ENCODE peak calls at places on chromosome 16, in five cellular contexts. One of them, this sample, is unnamed.

GRCh38 chr16:35170610-35171009 is 1711.2 kb downstream of the TP53TG3F start:
- DNase-seq in pancreas: no peak
- DNase-seq in ovary: no peak
- DNase-seq in heart right ventricle: no peak
- DNase-seq in right lobe of liver: no peak
- DNase-seq in this sample: no peak

GRCh38 chr16:85227924-85228462 is 115.7 kb upstream of the CIBAR2 start:
- DNase-seq in pancreas: no peak
- DNase-seq in ovary: peak; percentile 39
- DNase-seq in heart right ventricle: no peak
- DNase-seq in right lobe of liver: no peak
- DNase-seq in this sample: peak; percentile 38

GRCh38 chr16:48194828-48195566 is 39.2 kb upstream of the ABCC12 start:
- DNase-seq in pancreas: peak; percentile 39
- DNase-seq in ovary: no peak
- DNase-seq in heart right ventricle: no peak
- DNase-seq in right lobe of liver: no peak
- DNase-seq in this sample: peak; percentile 100

GRCh38 chr16:5465714-5466113 is 368.1 kb upstream of the EEF2KMT start:
- DNase-seq in pancreas: no peak
- DNase-seq in ovary: no peak
- DNase-seq in heart right ventricle: no peak
- DNase-seq in right lobe of liver: no peak
- DNase-seq in this sample: no peak

GRCh38 chr16:1863681-1864460 is 8.1 kb downstream of the MEIOB start:
- DNase-seq in pancreas: peak; percentile 37
- DNase-seq in ovary: no peak
- DNase-seq in heart right ventricle: no peak
- DNase-seq in right lobe of liver: no peak
- DNase-seq in this sample: peak; percentile 36

GRCh38 chr16:17529982-17530760 is 59.4 kb upstream of the XYLT1 start:
- DNase-seq in pancreas: no peak
- DNase-seq in ovary: no peak
- DNase-seq in heart right ventricle: no peak
- DNase-seq in right lobe of liver: no peak
- DNase-seq in this sample: no peak

GRCh38 chr16:57093845-57094564 is 1.6 kb downstream of the CPNE2 start:
- DNase-seq in pancreas: no peak
- DNase-seq in ovary: no peak
- DNase-seq in heart right ventricle: no peak
- DNase-seq in right lobe of liver: no peak
- DNase-seq in this sample: no peak

GRCh38 chr16:54484700-54485099 is 198.1 kb upstream of the IRX3 start:
- DNase-seq in pancreas: no peak
- DNase-seq in ovary: no peak
- DNase-seq in heart right ventricle: no peak
- DNase-seq in right lobe of liver: no peak
- DNase-seq in this sample: no peak

GRCh38 chr16:10683160-10683559 is 11.6 kb downstream of the TEKT5 start:
- DNase-seq in pancreas: no peak
- DNase-seq in ovary: no peak
- DNase-seq in heart right ventricle: no peak
- DNase-seq in right lobe of liver: no peak
- DNase-seq in this sample: no peak

GRCh38 chr16:56013962-56014552 is 138.9 kb upstream of the CES5A start:
- DNase-seq in pancreas: peak; percentile 30
- DNase-seq in ovary: no peak
- DNase-seq in heart right ventricle: peak; percentile 54
- DNase-seq in right lobe of liver: peak; percentile 75
- DNase-seq in this sample: peak; percentile 27

GRCh38 chr16:88359008-88359407 is 23.8 kb upstream of the ZNF469 start:
- DNase-seq in pancreas: no peak
- DNase-seq in ovary: no peak
- DNase-seq in heart right ventricle: no peak
- DNase-seq in right lobe of liver: no peak
- DNase-seq in this sample: no peak

GRCh38 chr16:55478827-55479559 is at the start of gene MMP2:
- DNase-seq in pancreas: no peak
- DNase-seq in ovary: peak; percentile 85
- DNase-seq in heart right ventricle: peak; percentile 81
- DNase-seq in right lobe of liver: no peak
- DNase-seq in this sample: no peak

GRCh38 chr16:29290631-29291247 is 115.8 kb downstream of the NPIPB11 start:
- DNase-seq in pancreas: peak; percentile 97
- DNase-seq in ovary: peak; percentile 96
- DNase-seq in heart right ventricle: peak; percentile 95
- DNase-seq in right lobe of liver: peak; percentile 89
- DNase-seq in this sample: peak; percentile 88

GRCh38 chr16:2964416-2965223 is 545 bp downstream of the KREMEN2 start:
- DNase-seq in pancreas: peak; percentile 59
- DNase-seq in ovary: no peak
- DNase-seq in heart right ventricle: no peak
- DNase-seq in right lobe of liver: peak; percentile 57
- DNase-seq in this sample: peak; percentile 39

GRCh38 chr16:2739555-2740435 is 12.6 kb upstream of the SRRM2 start:
- DNase-seq in pancreas: no peak
- DNase-seq in ovary: no peak
- DNase-seq in heart right ventricle: no peak
- DNase-seq in right lobe of liver: peak; percentile 36
- DNase-seq in this sample: no peak

GRCh38 chr16:49859139-49859947 is 3.4 kb upstream of the ZNF423 start:
- DNase-seq in pancreas: peak; percentile 73
- DNase-seq in ovary: peak; percentile 83
- DNase-seq in heart right ventricle: peak; percentile 87
- DNase-seq in right lobe of liver: no peak
- DNase-seq in this sample: no peak

GRCh38 chr16:21277927-21278706 is at the start of gene CRYM:
- DNase-seq in pancreas: peak; percentile 56
- DNase-seq in ovary: peak; percentile 27
- DNase-seq in heart right ventricle: peak; percentile 55
- DNase-seq in right lobe of liver: peak; percentile 79
- DNase-seq in this sample: peak; percentile 15

GRCh38 chr16:1959269-1960039 is at the start of gene NDUFB10:
- DNase-seq in pancreas: peak; percentile 95
- DNase-seq in ovary: peak; percentile 87
- DNase-seq in heart right ventricle: peak; percentile 93
- DNase-seq in right lobe of liver: peak; percentile 96
- DNase-seq in this sample: peak; percentile 68

GRCh38 chr16:80899804-80900592 is 95.6 kb upstream of the CDYL2 start:
- DNase-seq in pancreas: peak; percentile 86
- DNase-seq in ovary: no peak
- DNase-seq in heart right ventricle: peak; percentile 83
- DNase-seq in right lobe of liver: peak; percentile 89
- DNase-seq in this sample: peak; percentile 52

GRCh38 chr16:5008311-5008731 is 25.4 kb downstream of the NAGPA start:
- DNase-seq in pancreas: no peak
- DNase-seq in ovary: no peak
- DNase-seq in heart right ventricle: no peak
- DNase-seq in right lobe of liver: no peak
- DNase-seq in this sample: no peak

GRCh38 chr16:49644143-49644460 is 211.8 kb downstream of the ZNF423 start:
- DNase-seq in pancreas: no peak
- DNase-seq in ovary: no peak
- DNase-seq in heart right ventricle: no peak
- DNase-seq in right lobe of liver: no peak
- DNase-seq in this sample: no peak

GRCh38 chr16:3580686-3581085 is 3.5 kb upstream of the NLRC3 start:
- DNase-seq in pancreas: no peak
- DNase-seq in ovary: no peak
- DNase-seq in heart right ventricle: no peak
- DNase-seq in right lobe of liver: no peak
- DNase-seq in this sample: peak; percentile 47

GRCh38 chr16:23079683-23080221 is 69.5 kb downstream of the USP31 start:
- DNase-seq in pancreas: peak; percentile 20
- DNase-seq in ovary: no peak
- DNase-seq in heart right ventricle: no peak
- DNase-seq in right lobe of liver: no peak
- DNase-seq in this sample: peak; percentile 83

GRCh38 chr16:4261557-4262172 is 11.2 kb downstream of the TFAP4 start:
- DNase-seq in pancreas: no peak
- DNase-seq in ovary: peak; percentile 37
- DNase-seq in heart right ventricle: no peak
- DNase-seq in right lobe of liver: no peak
- DNase-seq in this sample: no peak

GRCh38 chr16:89475144-89475543 is 15.2 kb downstream of the ANKRD11 start:
- DNase-seq in pancreas: no peak
- DNase-seq in ovary: no peak
- DNase-seq in heart right ventricle: no peak
- DNase-seq in right lobe of liver: no peak
- DNase-seq in this sample: no peak

GRCh38 chr16:50626868-50627267 is 54.2 kb downstream of the SNX20 start:
- DNase-seq in pancreas: no peak
- DNase-seq in ovary: no peak
- DNase-seq in heart right ventricle: no peak
- DNase-seq in right lobe of liver: no peak
- DNase-seq in this sample: no peak

GRCh38 chr16:50836121-50836541 is 94.2 kb downstream of the CYLD start:
- DNase-seq in pancreas: no peak
- DNase-seq in ovary: no peak
- DNase-seq in heart right ventricle: no peak
- DNase-seq in right lobe of liver: no peak
- DNase-seq in this sample: no peak

GRCh38 chr16:19700319-19700781 is 17.7 kb downstream of the KNOP1 start:
- DNase-seq in pancreas: no peak
- DNase-seq in ovary: peak; percentile 54
- DNase-seq in heart right ventricle: no peak
- DNase-seq in right lobe of liver: peak; percentile 65
- DNase-seq in this sample: peak; percentile 75

GRCh38 chr16:3950343-3951193 is 70.1 kb upstream of the CREBBP start:
- DNase-seq in pancreas: no peak
- DNase-seq in ovary: peak; percentile 86
- DNase-seq in heart right ventricle: peak; percentile 89
- DNase-seq in right lobe of liver: no peak
- DNase-seq in this sample: peak; percentile 76

GRCh38 chr16:53257001-53257400 is 177.3 kb upstream of the RBL2 start:
- DNase-seq in pancreas: no peak
- DNase-seq in ovary: no peak
- DNase-seq in heart right ventricle: no peak
- DNase-seq in right lobe of liver: no peak
- DNase-seq in this sample: peak; percentile 58
- H3K36me3 ChIP-seq in pancreas: peaks cover 3% of the 10 kb centered on the region
- H3K36me3 ChIP-seq in ovary: no peaks in the 10 kb centered on the region
- H3K36me3 ChIP-seq in heart right ventricle: peaks cover 100% of the 10 kb centered on the region
- H3K36me3 ChIP-seq in right lobe of liver: no peaks in the 10 kb centered on the region
- H3K36me3 ChIP-seq in this sample: peaks cover 9% of the 10 kb centered on the region

DNA sequence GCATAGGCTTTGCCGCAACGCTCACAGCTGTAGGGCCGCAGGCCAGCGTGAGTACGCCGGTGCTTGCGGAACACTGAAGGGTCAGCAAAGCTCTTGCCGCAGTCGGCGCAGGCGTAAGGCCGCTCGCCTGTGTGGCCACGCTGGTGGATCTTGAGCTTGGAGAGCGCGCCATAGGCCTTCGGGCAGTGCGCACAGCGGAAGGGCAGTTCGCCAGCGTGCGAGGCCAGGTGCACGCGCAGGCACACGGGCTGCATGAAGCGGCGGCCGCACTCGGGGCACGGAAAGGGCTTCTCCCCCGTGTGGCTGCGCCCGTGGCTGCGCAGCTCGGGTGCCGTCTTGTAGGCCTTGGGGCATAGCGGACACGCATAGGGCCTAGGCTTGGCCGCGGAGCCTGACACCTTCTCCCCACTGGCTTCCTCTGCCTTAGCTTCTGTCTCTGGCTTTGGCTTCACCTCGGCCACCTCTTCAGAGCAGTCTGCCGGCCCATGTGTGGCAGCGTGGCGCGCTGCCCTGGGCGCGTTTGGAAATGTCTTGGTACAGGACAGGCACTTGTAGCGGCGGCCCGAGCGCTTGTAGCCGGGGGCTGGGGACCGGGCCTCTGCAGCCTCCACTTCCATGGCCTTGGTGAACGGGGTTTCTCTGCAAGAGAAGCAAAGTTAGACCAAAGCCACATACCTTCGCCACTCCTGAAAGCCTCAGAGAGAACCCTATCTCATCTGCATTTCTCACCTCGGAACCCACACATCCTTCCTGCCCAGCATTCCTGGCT is 10.0 kb downstream of the ZNF668 start:
- DNase-seq in pancreas: no peak
- DNase-seq in ovary: no peak
- DNase-seq in heart right ventricle: no peak
- DNase-seq in right lobe of liver: no peak
- DNase-seq in this sample: no peak
- H3K36me3 ChIP-seq in pancreas: peaks cover 2% of the 10 kb centered on the region
- H3K36me3 ChIP-seq in ovary: no peaks in the 10 kb centered on the region
- H3K36me3 ChIP-seq in heart right ventricle: peaks cover 42% of the 10 kb centered on the region
- H3K36me3 ChIP-seq in right lobe of liver: no peaks in the 10 kb centered on the region
- H3K36me3 ChIP-seq in this sample: peaks cover 14% of the 10 kb centered on the region

GRCh38 chr16:677306-678190 is 2.1 kb downstream of the RHBDL1 start:
- DNase-seq in pancreas: peak; percentile 39
- DNase-seq in ovary: peak; percentile 29
- DNase-seq in heart right ventricle: no peak
- DNase-seq in right lobe of liver: no peak
- DNase-seq in this sample: no peak

GRCh38 chr16:679808-680624 is at the start of gene STUB1:
- DNase-seq in pancreas: peak; percentile 89
- DNase-seq in ovary: peak; percentile 89
- DNase-seq in heart right ventricle: peak; percentile 90
- DNase-seq in right lobe of liver: peak; percentile 94
- DNase-seq in this sample: peak; percentile 61

GRCh38 chr16:678858-679807 is 1.1 kb upstream of the STUB1 start:
- DNase-seq in pancreas: peak; percentile 82
- DNase-seq in ovary: peak; percentile 80
- DNase-seq in heart right ventricle: peak; percentile 74
- DNase-seq in right lobe of liver: peak; percentile 89
- DNase-seq in this sample: no peak

GRCh38 chr16:676565-677297 is 1.3 kb downstream of the RHBDL1 start:
- DNase-seq in pancreas: peak; percentile 33
- DNase-seq in ovary: peak; percentile 36
- DNase-seq in heart right ventricle: no peak
- DNase-seq in right lobe of liver: no peak
- DNase-seq in this sample: peak; percentile 92

DNA sequence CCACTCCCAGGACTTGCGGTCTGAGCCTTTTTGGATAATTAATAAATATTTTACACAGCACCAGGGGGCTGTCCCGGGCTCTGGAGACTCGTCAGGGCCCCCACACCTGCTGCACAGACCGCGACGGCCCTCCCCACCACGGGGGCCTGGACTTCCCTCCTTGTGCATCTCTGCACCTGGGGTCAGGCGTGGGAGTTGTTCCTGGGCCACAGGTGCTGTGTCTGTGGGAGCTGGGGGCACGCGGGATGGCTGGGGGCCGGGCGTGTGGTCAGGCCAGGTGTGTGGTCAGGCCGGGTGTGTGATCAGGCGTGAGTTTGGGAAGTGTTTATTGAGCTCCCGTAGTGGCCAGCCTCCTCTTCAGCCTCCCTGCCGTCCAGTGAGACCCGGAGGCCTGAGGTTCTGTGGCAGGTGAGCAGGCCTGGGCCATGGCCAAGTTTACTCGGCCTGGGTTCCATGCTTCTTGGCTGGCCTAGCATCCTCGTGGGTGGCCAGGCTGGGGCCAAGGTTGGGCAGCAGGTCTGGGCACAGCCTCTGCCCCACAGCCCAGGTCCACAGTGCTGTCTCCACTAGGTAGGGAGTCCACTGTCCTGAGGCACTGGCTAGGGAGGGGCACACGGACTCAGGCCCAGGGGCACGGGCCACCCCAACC is 1.9 kb upstream of the STUB1 start:
- DNase-seq in pancreas: peak; percentile 55
- DNase-seq in ovary: peak; percentile 40
- DNase-seq in heart right ventricle: no peak
- DNase-seq in right lobe of liver: peak; percentile 72
- DNase-seq in this sample: no peak
- H3K36me3 ChIP-seq in pancreas: peaks cover 15% of the 10 kb centered on the region
- H3K36me3 ChIP-seq in ovary: no peaks in the 10 kb centered on the region
- H3K36me3 ChIP-seq in heart right ventricle: peaks cover 32% of the 10 kb centered on the region
- H3K36me3 ChIP-seq in right lobe of liver: no peaks in the 10 kb centered on the region
- H3K36me3 ChIP-seq in this sample: peaks cover 28% of the 10 kb centered on the region

GRCh38 chr16:12203780-12204351 is 227.3 kb downstream of the SNX29 start:
- DNase-seq in pancreas: no peak
- DNase-seq in ovary: no peak
- DNase-seq in heart right ventricle: no peak
- DNase-seq in right lobe of liver: no peak
- DNase-seq in this sample: no peak
- H3K36me3 ChIP-seq in pancreas: no peaks in the 10 kb centered on the region
- H3K36me3 ChIP-seq in ovary: no peaks in the 10 kb centered on the region
- H3K36me3 ChIP-seq in heart right ventricle: peaks cover 7% of the 10 kb centered on the region
- H3K36me3 ChIP-seq in right lobe of liver: no peaks in the 10 kb centered on the region
- H3K36me3 ChIP-seq in this sample: no peaks in the 10 kb centered on the region